ENCODE peak calls at places on chromosome 4, in six cellular contexts. H, T, W, Y, U and B are unnamed samples.

GRCh38 chr4:158018090-158018808 is 154.6 kb downstream of the GASK1B start:
- DNase-seq in H (no peak), T (no peak), W (no peak), Y (no peak), U (no peak), B (no peak)

GRCh38 chr4:10107111-10108091 is 9.2 kb downstream of the WDR1 start:
- DNase-seq in H (peak), T (no peak), W (no peak), Y (no peak), U (no peak), B (no peak)

GRCh38 chr4:37389967-37390580 is 145.5 kb downstream of the NWD2 start:
- DNase-seq in H (peak), T (peak), W (peak), Y (peak), U (no peak), B (peak)

GRCh38 chr4:73421708-73422457 is 14.1 kb upstream of the AFP start:
- DNase-seq in H (no peak), T (no peak), W (no peak), Y (no peak), U (no peak), B (no peak)

GRCh38 chr4:138050601-138051000 is 191.5 kb downstream of the SLC7A11 start:
- DNase-seq in H (no peak), T (no peak), W (no peak), Y (peak), U (no peak), B (no peak)

GRCh38 chr4:158624889-158625478 is 46.7 kb downstream of the C4orf46 start:
- DNase-seq in H (peak), T (no peak), W (peak), Y (no peak), U (no peak), B (peak)

GRCh38 chr4:40916880-40917279 is 167.1 kb downstream of the NSUN7 start:
- DNase-seq in H (peak), T (peak), W (peak), Y (peak), U (no peak), B (no peak)

GRCh38 chr4:13484749-13485345 is 707 bp upstream of the RAB28 start:
- DNase-seq in H (peak), T (no peak), W (peak), Y (no peak), U (no peak), B (no peak)

GRCh38 chr4:51932261-51932660 is 87.9 kb downstream of the LRRC66 start:
- DNase-seq in H (no peak), T (no peak), W (no peak), Y (no peak), U (no peak), B (no peak)

GRCh38 chr4:179097741-179098140 is 1655.5 kb upstream of the AGA start:
- DNase-seq in H (peak), T (no peak), W (peak), Y (peak), U (no peak), B (peak)

GRCh38 chr4:24890561-24890960 is 22.3 kb downstream of the CCDC149 start:
- DNase-seq in H (no peak), T (no peak), W (no peak), Y (no peak), U (no peak), B (no peak)

GRCh38 chr4:86876894-86877685 is 15.1 kb downstream of the C4orf36 start:
- DNase-seq in H (no peak), T (no peak), W (no peak), Y (no peak), U (no peak), B (no peak)

GRCh38 chr4:4289055-4289454 is 899 bp downstream of the LYAR start:
- DNase-seq in H (no peak), T (no peak), W (no peak), Y (no peak), U (no peak), B (no peak)

GRCh38 chr4:8836664-8837171 is 34.9 kb downstream of the HMX1 start:
- DNase-seq in H (no peak), T (no peak), W (no peak), Y (no peak), U (no peak), B (no peak)

GRCh38 chr4:176308441-176308840 is 11.3 kb upstream of the SPCS3 start:
- DNase-seq in H (no peak), T (no peak), W (no peak), Y (no peak), U (no peak), B (no peak)

GRCh38 chr4:109702950-109703663 is at the start of gene CASP6:
- DNase-seq in H (peak), T (peak), W (peak), Y (peak), U (peak), B (peak)